ENCODE peak calls at places on chromosomes 16 and 17, in five cellular contexts. V is transverse colon, I is AG09319, A is cardiac muscle cell, C is T-helper 1 cell. H is an unnamed sample.

GRCh38 chr17:78400581-78401240 is 22.3 kb downstream of the PGS1 start:
- DNase-seq in V (no peak), I (no peak), A (no peak), C (no peak), H (no peak)

GRCh38 chr17:46962374-46962790 is 16.7 kb downstream of the RPRML start:
- DNase-seq in V (no peak), I (no peak), A (no peak), C (no peak), H (no peak)

GRCh38 chr16:21190599-21190998 is 20.8 kb downstream of the ZP2 start:
- DNase-seq in V (no peak), I (peak; percentile 49), A (no peak), C (no peak), H (no peak)

GRCh38 chr17:2042355-2042929 is 620 bp downstream of the OVCA2 start:
- DNase-seq in V (no peak), I (no peak), A (peak; percentile 45), C (no peak), H (no peak)

GRCh38 chr17:9401434-9401833 is 174.2 kb downstream of the STX8 start:
- DNase-seq in V (no peak), I (no peak), A (peak; percentile 71), C (no peak), H (no peak)

GRCh38 chr17:13599808-13600398 is 1.8 kb downstream of the HS3ST3A1 start:
- DNase-seq in V (no peak), I (no peak), A (no peak), C (no peak), H (no peak)

GRCh38 chr17:2926019-2926650 is 129.9 kb downstream of the RAP1GAP2 start:
- DNase-seq in V (no peak), I (peak; percentile 36), A (no peak), C (no peak), H (no peak)

GRCh38 chr17:4161179-4161559 is 18.2 kb downstream of the CYB5D2 start:
- DNase-seq in V (no peak), I (peak; percentile 89), A (no peak), C (no peak), H (no peak)

GRCh38 chr17:59893617-59894100 is 738 bp downstream of the RPS6KB1 start:
- DNase-seq in V (no peak), I (no peak), A (peak; percentile 74), C (no peak), H (peak; percentile 45)

GRCh38 chr16:85583491-85584181 is 29.5 kb upstream of the GSE1 start:
- DNase-seq in V (no peak), I (peak; percentile 83), A (no peak), C (no peak), H (no peak)

GRCh38 chr16:50878966-50879615 is 137.2 kb downstream of the CYLD start:
- DNase-seq in V (no peak), I (no peak), A (no peak), C (no peak), H (no peak)

GRCh38 chr16:61544165-61544564 is 492.1 kb downstream of the CDH8 start:
- DNase-seq in V (no peak), I (no peak), A (no peak), C (no peak), H (no peak)

GRCh38 chr16:4521971-4522623 is 16.5 kb downstream of the CDIP1 start:
- DNase-seq in V (no peak), I (no peak), A (no peak), C (no peak), H (no peak)

GRCh38 chr16:46832757-46833464 is 1.9 kb upstream of the C16orf87 start:
- DNase-seq in V (no peak), I (no peak), A (no peak), C (no peak), H (no peak)

GRCh38 chr17:1629647-1630310 is 1.1 kb upstream of the SLC43A2 start:
- DNase-seq in V (peak; percentile 87), I (no peak), A (peak; percentile 53), C (peak; percentile 44), H (peak; percentile 89)

GRCh38 chr17:7855643-7856080 is 796 bp downstream of the TMEM88 start:
- DNase-seq in V (no peak), I (no peak), A (no peak), C (no peak), H (no peak)

GRCh38 chr17:65850486-65850885 is 289.0 kb upstream of the AXIN2 start:
- DNase-seq in V (no peak), I (no peak), A (no peak), C (no peak), H (no peak)

GRCh38 chr16:28097500-28097899 is 34.0 kb upstream of the GSG1L start:
- DNase-seq in V (no peak), I (no peak), A (no peak), C (no peak), H (no peak)

GRCh38 chr17:11908711-11909146 is 88.5 kb downstream of the ZNF18 start:
- DNase-seq in V (no peak), I (no peak), A (no peak), C (no peak), H (no peak)

GRCh38 chr16:16048904-16049582 is 99.6 kb downstream of the ABCC1 start:
- DNase-seq in V (no peak), I (no peak), A (no peak), C (no peak), H (no peak)

GRCh38 chr17:80855968-80856862 is 135.4 kb upstream of the CHMP6 start:
- DNase-seq in V (peak; percentile 46), I (peak; percentile 96), A (no peak), C (no peak), H (no peak)

GRCh38 chr17:44610331-44610730 is 45.9 kb upstream of the MEIOC start:
- DNase-seq in V (no peak), I (no peak), A (no peak), C (no peak), H (no peak)

GRCh38 chr16:54135361-54136275 is 151.0 kb downstream of the IRX3 start:
- DNase-seq in V (no peak), I (peak; percentile 2), A (no peak), C (no peak), H (no peak)

GRCh38 chr17:77863814-77864161 is 94.7 kb upstream of the TNRC6C start:
- DNase-seq in V (peak; percentile 56), I (no peak), A (no peak), C (no peak), H (no peak)

GRCh38 chr17:75980188-75981018 is 1.4 kb downstream of the TEN1 start:
- DNase-seq in V (no peak), I (no peak), A (no peak), C (no peak), H (no peak)

GRCh38 chr17:73194514-73195222 is 1.8 kb downstream of the COG1 start:
- DNase-seq in V (no peak), I (no peak), A (no peak), C (no peak), H (no peak)

GRCh38 chr17:12729086-12729485 is 60.2 kb upstream of the ARHGAP44 start:
- DNase-seq in V (no peak), I (no peak), A (no peak), C (no peak), H (no peak)

GRCh38 chr16:23807028-23807427 is 28.8 kb upstream of the PRKCB start:
- DNase-seq in V (no peak), I (no peak), A (no peak), C (no peak), H (no peak)

GRCh38 chr17:9971991-9972390 is 66.9 kb upstream of the RCVRN start:
- DNase-seq in V (peak; percentile 66), I (peak; percentile 7), A (peak; percentile 49), C (no peak), H (no peak)

GRCh38 chr17:39404542-39405378 is 3.3 kb upstream of the FBXL20 start:
- DNase-seq in V (no peak), I (peak; percentile 41), A (no peak), C (no peak), H (no peak)

GRCh38 chr17:27332052-27332403 is 38.1 kb downstream of the WSB1 start:
- DNase-seq in V (no peak), I (no peak), A (no peak), C (no peak), H (no peak)

H was measured in DND-41.